ENCODE peak calls at places on chromosomes 3 and 15, in five cellular contexts. Y is K562, H is HCT116, G is HepG2, F is H1. S is an unnamed sample.

GRCh38 chr3:157099337-157100078 is 60.4 kb downstream of the CCNL1 start:
- DNase-seq in Y (no peak), H (no peak), G (no peak), F (no peak), S (no peak)

GRCh38 chr3:9938966-9939365 is 5.3 kb downstream of the CRELD1 start:
- DNase-seq in Y (no peak), H (no peak), G (no peak), F (no peak), S (no peak)

GRCh38 chr3:129224984-129225393 is 24.4 kb upstream of the COPG1 start:
- DNase-seq in Y (no peak), H (no peak), G (peak), F (no peak), S (no peak)

GRCh38 chr3:105040026-105040622 is 326.6 kb upstream of the ALCAM start:
- DNase-seq in Y (no peak), H (no peak), G (no peak), F (no peak), S (no peak)

GRCh38 chr3:131075632-131076328 is 49.1 kb downstream of the NEK11 start:
- DNase-seq in Y (no peak), H (no peak), G (no peak), F (no peak), S (no peak)

GRCh38 chr15:35362195-35362829 is 183.7 kb downstream of the DPH6 start:
- DNase-seq in Y (no peak), H (no peak), G (no peak), F (no peak), S (no peak)

GRCh38 chr3:15647629-15648167 is 46.2 kb downstream of the BTD start:
- DNase-seq in Y (no peak), H (no peak), G (no peak), F (no peak), S (no peak)

GRCh38 chr3:43503067-43503728 is 118.6 kb downstream of the ANO10 start:
- DNase-seq in Y (no peak), H (peak), G (peak), F (no peak), S (no peak)

GRCh38 chr3:42376397-42376798 is 34.0 kb downstream of the LYZL4 start:
- DNase-seq in Y (no peak), H (peak), G (no peak), F (no peak), S (no peak)

GRCh38 chr3:31010491-31010890 is 116.0 kb upstream of the GADL1 start:
- DNase-seq in Y (no peak), H (no peak), G (no peak), F (no peak), S (no peak)

GRCh38 chr15:31024330-31024729 is 32.9 kb upstream of the MTMR10 start:
- DNase-seq in Y (no peak), H (peak), G (peak), F (peak), S (peak)

GRCh38 chr15:59232476-59232875 is 25.8 kb downstream of the LDHAL6B start:
- DNase-seq in Y (no peak), H (no peak), G (no peak), F (no peak), S (no peak)

GRCh38 chr15:57519806-57520205 is 71.9 kb upstream of the MYZAP start:
- DNase-seq in Y (no peak), H (no peak), G (no peak), F (no peak), S (no peak)

GRCh38 chr15:71599404-71600225 is 210.7 kb upstream of the NR2E3 start:
- DNase-seq in Y (no peak), H (no peak), G (no peak), F (no peak), S (no peak)

GRCh38 chr3:14523792-14524191 is 16.4 kb downstream of the GRIP2 start:
- DNase-seq in Y (no peak), H (no peak), G (no peak), F (no peak), S (no peak)

GRCh38 chr15:50425219-50425618 is 1.0 kb downstream of the USP8 start:
- DNase-seq in Y (no peak), H (no peak), G (no peak), F (no peak), S (no peak)

GRCh38 chr15:94443156-94443555 is 211.8 kb downstream of the MCTP2 start:
- DNase-seq in Y (no peak), H (no peak), G (no peak), F (no peak), S (no peak)

GRCh38 chr15:39804026-39804425 is 21.4 kb upstream of the FSIP1 start:
- DNase-seq in Y (no peak), H (no peak), G (peak), F (no peak), S (no peak)

GRCh38 chr3:171315101-171315500 is 145.1 kb downstream of the TNIK start:
- DNase-seq in Y (no peak), H (no peak), G (no peak), F (no peak), S (no peak)

GRCh38 chr3:197132916-197133530 is 103.4 kb upstream of the MELTF start:
- DNase-seq in Y (no peak), H (no peak), G (no peak), F (no peak), S (no peak)

GRCh38 chr3:132445812-132446211 is 28.5 kb downstream of the DNAJC13 start:
- DNase-seq in Y (no peak), H (no peak), G (no peak), F (no peak), S (no peak)

GRCh38 chr3:127049390-127049789 is 66.5 kb downstream of the PLXNA1 start:
- DNase-seq in Y (no peak), H (no peak), G (no peak), F (no peak), S (peak)

GRCh38 chr3:55558316-55558715 is 71.2 kb upstream of the WNT5A start:
- DNase-seq in Y (no peak), H (no peak), G (no peak), F (no peak), S (no peak)

GRCh38 chr3:196355668-196356067 is 17.5 kb upstream of the TM4SF19 start:
- DNase-seq in Y (no peak), H (no peak), G (no peak), F (no peak), S (no peak)

GRCh38 chr3:193863657-193864323 is 270.8 kb downstream of the OPA1 start:
- DNase-seq in Y (no peak), H (no peak), G (no peak), F (no peak), S (no peak)

GRCh38 chr15:98866503-98866902 is 141.1 kb downstream of the PGPEP1L start:
- DNase-seq in Y (no peak), H (no peak), G (no peak), F (no peak), S (no peak)

GRCh38 chr15:56640549-56640948 is 92.8 kb downstream of the ZNF280D start:
- DNase-seq in Y (no peak), H (no peak), G (no peak), F (no peak), S (no peak)

GRCh38 chr3:171001957-171002694 is 24.4 kb downstream of the SLC2A2 start:
- DNase-seq in Y (no peak), H (no peak), G (peak), F (no peak), S (no peak)

GRCh38 chr15:42732095-42732827 is 4.7 kb downstream of the CDAN1 start:
- DNase-seq in Y (no peak), H (no peak), G (no peak), F (no peak), S (no peak)

GRCh38 chr3:13317596-13318320 is 102.4 kb downstream of the NUP210 start:
- DNase-seq in Y (no peak), H (no peak), G (no peak), F (no peak), S (no peak)

GRCh38 chr3:179297971-179298725 is 24.7 kb upstream of the ZNF639 start:
- DNase-seq in Y (no peak), H (no peak), G (no peak), F (no peak), S (no peak)

GRCh38 chr3:13018039-13018431 is 55.2 kb downstream of the IQSEC1 start:
- DNase-seq in Y (no peak), H (no peak), G (no peak), F (no peak), S (no peak)

GRCh38 chr15:78461171-78461881 is 23.3 kb downstream of the IREB2 start:
- DNase-seq in Y (no peak), H (no peak), G (no peak), F (no peak), S (no peak)

GRCh38 chr3:187150599-187150998 is 11.3 kb upstream of the RPL39L start:
- DNase-seq in Y (no peak), H (no peak), G (peak), F (no peak), S (peak)

GRCh38 chr3:123960791-123961507 is at the start of gene CCDC14:
- DNase-seq in Y (peak), H (peak), G (peak), F (peak), S (peak)

DNA sequence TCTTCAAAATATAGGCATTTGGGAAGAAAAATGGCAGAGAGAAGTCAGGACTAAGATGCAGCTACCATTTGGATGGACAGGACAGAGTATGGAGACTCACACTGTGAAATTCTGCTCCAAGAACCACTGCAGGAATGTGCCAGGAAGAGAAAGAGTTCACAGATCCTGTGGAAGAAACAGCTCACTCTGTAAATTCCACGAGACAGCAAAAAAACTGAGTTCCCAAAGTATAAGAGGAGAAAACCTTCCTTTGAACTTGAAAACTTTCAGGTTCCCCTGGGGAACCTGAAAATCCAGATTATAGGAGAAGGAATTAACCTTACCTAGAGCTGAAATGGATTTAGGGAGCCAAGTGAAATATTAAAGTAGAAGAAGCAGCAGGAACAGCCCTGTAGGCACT is 137.1 kb downstream of the PLCH1 start:
- DNase-seq in Y (no peak), H (no peak), G (no peak), F (no peak), S (no peak)
- TF ChIP-seq CTCF in Y (no peak), H (no peak), G (no peak), F (no peak), S (no peak)

DNA sequence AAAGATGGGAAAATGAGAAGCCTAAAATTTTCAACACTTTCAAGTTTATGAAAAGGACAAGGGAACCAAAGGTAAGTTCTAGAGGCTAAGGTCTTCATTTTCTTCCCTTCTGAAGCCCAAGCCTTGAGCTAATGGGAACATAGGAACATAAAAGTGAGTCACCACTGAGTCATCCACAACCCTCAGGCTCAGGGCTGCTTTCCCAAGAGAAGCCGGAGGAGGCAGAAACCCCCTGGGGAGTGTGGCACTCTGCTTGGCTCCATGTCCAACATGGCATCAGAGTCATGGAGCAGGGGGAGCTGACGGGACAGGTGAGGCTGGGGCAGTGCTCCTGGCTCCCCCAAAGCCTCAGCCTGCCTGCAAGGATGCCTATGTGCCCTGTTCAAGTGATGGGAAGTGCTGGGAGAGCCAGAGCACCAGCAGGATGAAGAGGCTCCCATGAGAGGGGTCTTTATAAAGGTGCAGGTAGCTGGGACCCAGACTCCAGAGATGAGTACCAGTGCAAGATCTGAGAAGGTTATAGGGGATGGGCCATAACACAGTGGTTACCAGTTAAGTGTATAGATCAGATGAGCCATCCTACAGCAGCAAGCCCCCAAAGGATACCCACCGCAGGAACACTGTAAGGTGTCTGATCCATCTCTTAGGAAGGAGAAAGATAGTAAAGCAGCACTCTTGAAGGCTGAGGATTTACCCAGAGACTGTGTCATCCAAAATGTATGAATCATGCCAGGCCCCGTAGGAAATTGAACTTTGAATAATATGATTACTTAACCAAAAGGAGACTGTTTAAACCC is 31.8 kb upstream of the RYR3 start:
- DNase-seq in Y (no peak), H (peak), G (no peak), F (peak), S (no peak)
- TF ChIP-seq ATF3 in Y (no peak), H (no peak), G (no peak), F (no peak), S (no peak)

GRCh38 chr15:64093627-64094417 is at the start of gene CIAO2A:
- DNase-seq in Y (peak), H (peak), G (peak), F (peak), S (peak)

GRCh38 chr15:64095795-64096485 is at the start of gene SNX1:
- DNase-seq in Y (peak), H (peak), G (peak), F (peak), S (peak)

GRCh38 chr15:64099379-64099778 is 3.6 kb downstream of the SNX1 start:
- DNase-seq in Y (no peak), H (no peak), G (no peak), F (no peak), S (no peak)

GRCh38 chr15:64095431-64095794 is 369 bp upstream of the SNX1 start:
- DNase-seq in Y (no peak), H (no peak), G (no peak), F (no peak), S (no peak)

DNA sequence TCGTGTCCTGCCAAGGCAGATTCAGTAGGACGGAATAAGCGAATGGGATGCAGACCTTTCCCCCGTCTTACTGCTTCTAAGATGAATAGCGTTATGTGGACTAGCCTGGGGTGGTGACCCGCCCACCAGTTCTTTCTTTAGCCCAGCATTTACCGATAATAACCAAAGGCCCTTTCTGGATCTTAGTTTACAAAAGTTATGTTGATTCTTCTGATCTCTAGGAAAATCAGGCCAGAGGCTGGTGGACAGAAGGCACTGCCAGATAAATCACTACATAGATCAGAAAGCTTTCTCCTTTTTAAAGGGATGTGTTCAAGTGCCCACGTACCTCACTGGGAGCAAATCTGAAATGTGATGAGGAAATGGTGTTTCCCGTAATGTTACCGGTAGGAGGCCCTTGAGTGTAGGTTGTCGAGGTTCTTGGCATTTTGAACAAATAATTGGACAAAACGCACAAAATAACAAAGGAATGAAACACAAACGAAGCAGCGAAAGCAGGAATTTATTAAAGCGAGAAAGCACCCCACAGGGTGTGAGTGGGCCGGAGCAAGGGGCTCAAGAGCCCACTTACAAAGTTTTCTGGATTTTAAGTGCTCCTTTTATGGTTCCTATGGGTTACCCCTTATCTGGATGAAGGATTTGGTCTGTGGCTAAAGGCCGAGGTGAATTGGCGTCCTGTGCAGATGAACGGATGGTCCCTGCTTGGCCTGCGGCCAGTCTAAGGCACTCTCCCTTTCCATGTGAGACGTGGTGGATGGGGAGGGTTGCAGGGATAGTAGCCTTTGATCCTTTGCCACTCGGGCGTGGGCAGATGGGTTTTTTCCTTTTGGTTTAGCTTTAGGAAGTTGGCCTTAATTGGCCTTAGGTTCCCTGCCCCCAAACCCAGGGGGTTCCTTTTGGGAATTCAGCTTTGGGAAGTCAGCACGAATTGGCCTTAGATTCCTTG is 977 bp downstream of the SNX1 start:
- DNase-seq in Y (no peak), H (no peak), G (no peak), F (no peak), S (no peak)
- TF ChIP-seq CTCF in Y (no peak), H (no peak), G (peak), F (no peak), S (no peak)

GRCh38 chr3:50352762-50353161 is 2.1 kb downstream of the CYB561D2 start:
- DNase-seq in Y (no peak), H (no peak), G (no peak), F (no peak), S (no peak)
- TF ChIP-seq ATF3 in Y (no peak), H (no peak), G (no peak), F (no peak), S (no peak)

S was measured in WTC11.